ENCODE peak calls at places on chromosomes 16 and 17, in four cellular contexts. K is lower leg skin, U is right atrium auricular region, D is ascending aorta. Q is an unnamed sample.

GRCh38 chr17:76670708-76671122 is 27.2 kb upstream of the ST6GALNAC1 start:
- DNase-seq in K (no peak), D (no peak), U (no peak), Q (no peak)

GRCh38 chr16:75218256-75219076 is at the start of gene CTRB1:
- DNase-seq in K (no peak), U (no peak), D (no peak), Q (no peak)

GRCh38 chr17:76481091-76481655 is 13.8 kb downstream of the AANAT start:
- DNase-seq in D (no peak), K (no peak), U (no peak), Q (no peak)

GRCh38 chr16:89341274-89341673 is 123.8 kb downstream of the ZNF778 start:
- DNase-seq in K (no peak), D (no peak), U (no peak), Q (no peak)

GRCh38 chr16:85570735-85571562 is 42.2 kb upstream of the GSE1 start:
- DNase-seq in U (no peak), D (no peak), K (no peak), Q (no peak)

GRCh38 chr16:1691276-1691675 is 13.2 kb downstream of the JPT2 start:
- DNase-seq in D (no peak), U (no peak), K (no peak), Q (peak)

GRCh38 chr16:85568519-85568918 is 44.6 kb upstream of the GSE1 start:
- DNase-seq in D (no peak), K (peak), U (peak), Q (no peak)

GRCh38 chr17:32998893-32999240 is 7.2 kb downstream of the SPACA3 start:
- DNase-seq in U (no peak), K (no peak), D (no peak), Q (peak)

GRCh38 chr17:4716081-4716480 is 5.6 kb downstream of the ARRB2 start:
- DNase-seq in K (no peak), U (no peak), D (no peak), Q (no peak)

GRCh38 chr16:48272837-48273421 is 25.6 kb upstream of the ABCC11 start:
- DNase-seq in K (no peak), D (no peak), U (no peak), Q (peak)

GRCh38 chr16:86523166-86523740 is 12.9 kb downstream of the FOXF1 start:
- DNase-seq in U (no peak), D (no peak), K (no peak), Q (no peak)

DNA sequence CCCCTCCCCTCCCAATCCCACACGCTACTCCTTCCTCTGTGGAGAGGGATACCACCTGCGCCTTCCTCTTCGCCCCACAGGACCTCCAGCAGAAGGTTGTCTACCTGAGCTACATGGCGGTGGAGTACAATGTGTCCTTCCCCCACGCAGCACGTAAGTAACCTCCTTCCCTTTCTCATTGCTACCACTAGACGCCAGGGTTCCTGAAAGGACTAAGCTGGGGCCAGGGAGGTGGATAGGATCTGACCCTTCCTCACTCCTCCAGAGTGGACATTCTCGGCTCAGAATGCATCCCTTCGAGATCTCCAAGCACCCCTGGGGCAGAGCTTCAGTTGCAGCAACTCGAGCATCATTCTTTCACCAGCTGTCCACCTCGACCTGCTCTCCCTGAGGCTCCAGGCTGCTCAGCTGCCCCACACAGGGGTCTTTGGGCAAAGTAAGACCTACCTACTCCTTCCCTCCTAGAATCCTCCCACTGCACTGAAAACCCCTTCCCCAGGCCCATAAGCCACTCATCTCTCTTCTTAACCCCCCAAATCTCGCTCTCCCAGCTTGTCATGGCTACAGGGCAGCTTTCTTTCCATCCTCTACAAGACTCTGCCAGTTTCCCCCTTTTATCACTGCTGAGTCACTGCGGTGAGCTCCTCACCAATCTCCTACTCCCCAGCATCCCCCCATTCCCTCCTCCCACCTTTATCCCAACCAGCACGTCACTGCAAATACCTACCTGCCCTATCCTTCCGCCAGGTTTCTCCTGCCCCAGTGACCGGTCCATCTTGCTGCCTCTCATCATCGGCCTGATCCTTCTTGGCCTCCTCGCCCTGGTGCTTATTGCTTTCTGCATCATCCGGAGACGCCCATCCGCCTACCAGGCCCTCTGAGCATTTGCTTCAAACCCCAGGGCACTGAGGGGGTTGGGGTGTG is 1.5 kb downstream of the CD68 start:
- DNase-seq in D (no peak), K (peak), U (no peak), Q (no peak)
- H3K4me3 ChIP-seq in D (peak), K (no peak), U (peak), Q (no peak)

GRCh38 chr17:63830278-63830677 is 2.8 kb upstream of the FTSJ3 start:
- DNase-seq in U (no peak), D (no peak), K (no peak), Q (no peak)

GRCh38 chr17:63826468-63827001 is 696 bp upstream of the PSMC5 start:
- DNase-seq in D (no peak), U (peak), K (no peak), Q (no peak)

GRCh38 chr17:63827002-63827800 is at the start of the genes FTSJ3 and PSMC5:
- DNase-seq in K (peak), U (peak), D (peak), Q (peak)

GRCh38 chr17:63828936-63829335 is 1.5 kb upstream of the FTSJ3 start:
- DNase-seq in K (no peak), U (peak), D (no peak), Q (no peak)

GRCh38 chr17:63827801-63828221 is 348 bp upstream of the FTSJ3 start:
- DNase-seq in K (no peak), U (peak), D (no peak), Q (no peak)
- TF ChIP-seq CTCF in K (no peak), U (no peak), D (no peak), Q (no peak)

GRCh38 chr17:58487589-58488427 is at the start of gene HSF5:
- DNase-seq in D (no peak), U (no peak), K (no peak), Q (no peak)
- H3K4me3 ChIP-seq in D (peak), U (peak), K (no peak), Q (no peak)

DNA sequence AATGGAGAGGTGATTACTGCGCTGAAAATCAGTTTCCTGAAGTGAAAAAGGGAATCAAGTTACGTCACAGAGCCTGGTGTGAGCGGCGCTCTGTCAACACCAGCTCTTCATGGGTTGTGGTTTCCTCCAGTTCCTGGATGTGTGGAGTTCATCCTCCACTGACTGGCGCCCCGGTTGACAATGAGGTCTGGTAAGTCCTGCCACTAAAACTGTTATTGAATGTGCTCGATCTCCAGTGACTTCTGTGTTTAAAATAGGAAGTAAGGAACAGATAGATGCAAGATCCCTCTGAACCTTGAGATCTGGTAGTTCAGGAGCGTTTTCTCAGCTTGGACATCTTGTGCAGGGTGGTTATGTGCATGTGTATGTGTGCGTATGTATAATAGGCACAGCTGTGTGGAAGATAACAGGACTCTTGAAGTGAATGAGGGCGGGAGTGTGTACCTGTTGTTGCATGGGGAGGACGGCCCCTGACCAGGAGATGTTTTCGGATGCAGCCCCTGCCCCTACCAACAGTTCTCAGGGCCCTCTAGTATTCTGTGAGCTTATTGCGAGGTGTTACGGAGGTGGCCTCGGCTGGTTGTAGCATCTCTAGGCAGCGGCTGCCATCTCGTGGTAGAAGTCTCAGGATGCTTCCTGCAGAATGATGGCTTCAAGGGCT is 22.0 kb upstream of the GOT2 start:
- DNase-seq in U (peak), K (peak), D (no peak), Q (peak)
- TF ChIP-seq CTCF in U (no peak), K (no peak), D (peak), Q (peak)

GRCh38 chr17:59702304-59702703 is 4.9 kb downstream of the PTRH2 start:
- DNase-seq in K (no peak), U (no peak), D (no peak), Q (no peak)
- H3K4me3 ChIP-seq in K (no peak), U (no peak), D (no peak), Q (no peak)

GRCh38 chr17:78973196-78973595 is 6.5 kb downstream of the LGALS3BP start:
- DNase-seq in K (no peak), D (no peak), U (no peak), Q (no peak)

GRCh38 chr17:78972507-78973105 is 7.1 kb downstream of the LGALS3BP start:
- DNase-seq in D (no peak), U (no peak), K (no peak), Q (no peak)

GRCh38 chr17:78969865-78970264 is 9.9 kb downstream of the LGALS3BP start:
- DNase-seq in K (no peak), U (no peak), D (no peak), Q (no peak)

GRCh38 chr17:78971764-78972506 is 7.8 kb downstream of the LGALS3BP start:
- DNase-seq in U (no peak), D (no peak), K (no peak), Q (no peak)

DNA sequence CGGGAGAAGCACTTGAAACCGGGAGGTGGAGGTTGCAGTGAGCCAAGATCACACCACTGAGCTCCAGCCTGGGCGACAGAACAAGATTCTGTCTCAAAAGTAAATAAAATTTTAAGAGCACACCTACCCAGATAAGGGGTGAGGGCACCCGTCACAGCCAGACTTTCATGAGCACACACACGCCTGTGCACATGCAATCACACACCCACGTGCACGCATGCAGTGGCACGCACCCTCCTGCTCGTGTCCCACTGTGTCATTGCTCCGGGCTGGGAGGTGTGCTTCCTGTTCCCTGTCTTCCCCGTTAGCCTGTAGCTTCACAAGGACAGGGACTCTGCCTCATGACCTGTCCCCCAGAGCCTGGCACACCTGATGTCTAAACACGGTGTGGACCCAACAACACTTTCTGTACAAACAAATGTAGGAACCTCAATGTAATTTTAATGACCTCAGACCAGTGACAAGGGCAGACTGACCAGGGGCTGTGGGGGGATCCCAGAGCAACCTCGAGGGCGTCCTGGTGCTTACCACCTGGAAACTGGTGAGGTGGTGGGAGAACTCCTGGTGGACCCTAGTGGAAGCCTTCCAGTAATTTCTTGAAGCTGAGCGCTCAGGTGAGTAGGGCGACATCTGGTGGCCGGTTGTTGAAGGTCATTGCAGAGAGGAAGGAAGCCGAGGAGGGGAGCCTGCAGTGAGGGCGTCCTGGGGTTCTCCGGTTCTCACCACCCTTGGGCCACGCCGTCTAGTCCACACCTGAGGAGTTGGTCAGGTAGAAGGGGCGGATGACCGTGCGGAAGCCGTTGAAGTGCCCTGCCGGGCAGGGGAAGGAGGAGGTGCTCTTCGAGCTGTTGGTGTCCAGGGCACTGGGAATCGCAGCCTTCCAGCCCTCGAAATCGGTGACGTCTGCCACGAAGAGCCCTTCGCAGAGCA is 8.6 kb downstream of the LGALS3BP start:
- DNase-seq in D (peak), K (peak), U (peak), Q (peak)
- TF ChIP-seq CTCF in D (peak), K (no peak), U (peak), Q (peak)

DNA sequence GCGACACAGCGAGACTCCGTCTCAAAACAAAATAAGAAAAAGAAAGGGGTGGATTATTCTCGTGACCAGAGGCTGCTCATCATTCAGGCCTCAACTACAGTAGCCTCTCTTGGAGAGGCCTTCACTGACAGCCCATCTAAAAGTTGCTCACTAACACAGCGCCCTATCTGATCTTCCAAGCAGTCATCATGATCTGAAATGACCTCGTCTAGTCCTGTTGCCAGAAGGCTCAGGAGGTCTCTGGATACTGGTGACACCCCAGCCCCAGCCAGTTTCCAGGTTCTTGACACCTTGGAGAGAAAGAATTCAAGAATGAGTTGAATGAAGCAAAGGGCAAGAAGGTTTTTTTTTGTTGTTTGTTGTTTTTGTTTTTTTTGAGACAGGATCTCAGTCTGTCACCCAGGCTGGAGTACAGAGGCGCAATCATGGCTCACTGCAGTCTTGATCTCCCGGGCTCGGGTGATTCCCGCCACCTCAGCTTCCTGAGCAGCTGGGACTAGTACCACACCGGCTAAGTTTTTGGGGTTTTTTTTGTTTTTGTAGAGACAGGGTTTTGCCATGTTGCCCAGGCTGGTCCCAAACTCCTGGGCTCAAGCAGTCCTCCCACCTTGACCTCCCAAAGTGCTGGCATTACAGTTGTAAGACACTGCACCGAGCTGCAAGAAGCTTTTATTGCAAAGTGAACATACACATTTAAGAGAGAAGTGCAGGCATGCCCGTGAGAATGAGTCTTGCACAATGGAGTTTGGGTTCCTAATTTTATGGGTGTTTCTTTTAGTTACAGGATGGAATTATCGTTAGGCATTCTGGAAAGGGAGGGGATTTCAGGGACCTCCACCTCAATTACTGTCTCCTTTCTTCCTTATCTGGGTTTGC is 2.7 kb upstream of the ZC3H7A start:
- DNase-seq in U (no peak), K (no peak), D (no peak), Q (no peak)
- H3K4me3 ChIP-seq in U (no peak), K (no peak), D (no peak), Q (no peak)

Q was measured in fibroblast of the aortic adventitia.